ENCODE peak calls at places on chromosomes 12 and 14, in seven cellular contexts. One of them, this sample, is unnamed.

GRCh38 chr12:98399532-98399931 is 115.9 kb upstream of the TMPO start:
- DNase-seq in fibroblast of the aortic adventitia: peak
- DNase-seq in AG04450: peak
- DNase-seq in fibroblast of lung: peak
- DNase-seq in aorta: no peak
- DNase-seq in IMR-90: peak
- DNase-seq in heart left ventricle: no peak
- DNase-seq in this sample: peak

GRCh38 chr14:98903371-98903770 is 368.6 kb downstream of the BCL11B start:
- DNase-seq in fibroblast of the aortic adventitia: no peak
- DNase-seq in AG04450: no peak
- DNase-seq in fibroblast of lung: no peak
- DNase-seq in aorta: no peak
- DNase-seq in IMR-90: no peak
- DNase-seq in heart left ventricle: no peak
- DNase-seq in this sample: no peak

GRCh38 chr14:69260246-69260978 is 454 bp downstream of the GALNT16 start:
- DNase-seq in fibroblast of the aortic adventitia: no peak
- DNase-seq in AG04450: no peak
- DNase-seq in fibroblast of lung: peak
- DNase-seq in aorta: no peak
- DNase-seq in IMR-90: peak
- DNase-seq in heart left ventricle: no peak
- DNase-seq in this sample: no peak

GRCh38 chr14:59275668-59276067 is 87.2 kb downstream of the DAAM1 start:
- DNase-seq in fibroblast of the aortic adventitia: peak
- DNase-seq in AG04450: peak
- DNase-seq in fibroblast of lung: peak
- DNase-seq in aorta: no peak
- DNase-seq in IMR-90: peak
- DNase-seq in heart left ventricle: no peak
- DNase-seq in this sample: peak

GRCh38 chr14:61566537-61567225 is 128.6 kb upstream of the HIF1A start:
- DNase-seq in fibroblast of the aortic adventitia: peak
- DNase-seq in AG04450: no peak
- DNase-seq in fibroblast of lung: peak
- DNase-seq in aorta: no peak
- DNase-seq in IMR-90: peak
- DNase-seq in heart left ventricle: no peak
- DNase-seq in this sample: no peak

GRCh38 chr12:5305425-5305824 is 126.5 kb upstream of the NTF3 start:
- DNase-seq in fibroblast of the aortic adventitia: no peak
- DNase-seq in AG04450: no peak
- DNase-seq in fibroblast of lung: no peak
- DNase-seq in aorta: peak
- DNase-seq in IMR-90: no peak
- DNase-seq in heart left ventricle: no peak
- DNase-seq in this sample: no peak

GRCh38 chr12:49098035-49098451 is 3.4 kb upstream of the DHH start:
- DNase-seq in fibroblast of the aortic adventitia: peak
- DNase-seq in AG04450: no peak
- DNase-seq in fibroblast of lung: peak
- DNase-seq in aorta: peak
- DNase-seq in IMR-90: peak
- DNase-seq in heart left ventricle: peak
- DNase-seq in this sample: no peak

GRCh38 chr12:78494911-78495310 is 369.7 kb upstream of the SYT1 start:
- DNase-seq in fibroblast of the aortic adventitia: peak
- DNase-seq in AG04450: no peak
- DNase-seq in fibroblast of lung: peak
- DNase-seq in aorta: no peak
- DNase-seq in IMR-90: peak
- DNase-seq in heart left ventricle: no peak
- DNase-seq in this sample: no peak

GRCh38 chr14:68951051-68951797 is 27.9 kb downstream of the ACTN1 start:
- DNase-seq in fibroblast of the aortic adventitia: peak
- DNase-seq in AG04450: peak
- DNase-seq in fibroblast of lung: peak
- DNase-seq in aorta: peak
- DNase-seq in IMR-90: peak
- DNase-seq in heart left ventricle: peak
- DNase-seq in this sample: peak

GRCh38 chr14:74501135-74501614 is 7.6 kb downstream of the ISCA2 start:
- DNase-seq in fibroblast of the aortic adventitia: peak
- DNase-seq in AG04450: peak
- DNase-seq in fibroblast of lung: peak
- DNase-seq in aorta: peak
- DNase-seq in IMR-90: peak
- DNase-seq in heart left ventricle: peak
- DNase-seq in this sample: peak

GRCh38 chr14:67908061-67908767 is 88.6 kb downstream of the RAD51B start:
- DNase-seq in fibroblast of the aortic adventitia: peak
- DNase-seq in AG04450: no peak
- DNase-seq in fibroblast of lung: peak
- DNase-seq in aorta: no peak
- DNase-seq in IMR-90: peak
- DNase-seq in heart left ventricle: no peak
- DNase-seq in this sample: peak

GRCh38 chr12:8948711-8949524 is 527 bp downstream of the M6PR start:
- DNase-seq in fibroblast of the aortic adventitia: peak
- DNase-seq in AG04450: no peak
- DNase-seq in fibroblast of lung: peak
- DNase-seq in aorta: no peak
- DNase-seq in IMR-90: peak
- DNase-seq in heart left ventricle: no peak
- DNase-seq in this sample: no peak

GRCh38 chr12:106070147-106070546 is 68.6 kb downstream of the NUAK1 start:
- DNase-seq in fibroblast of the aortic adventitia: no peak
- DNase-seq in AG04450: no peak
- DNase-seq in fibroblast of lung: no peak
- DNase-seq in aorta: no peak
- DNase-seq in IMR-90: no peak
- DNase-seq in heart left ventricle: no peak
- DNase-seq in this sample: no peak

GRCh38 chr12:49537709-49538601 is 875 bp upstream of the KCNH3 start:
- DNase-seq in fibroblast of the aortic adventitia: no peak
- DNase-seq in AG04450: no peak
- DNase-seq in fibroblast of lung: no peak
- DNase-seq in aorta: no peak
- DNase-seq in IMR-90: no peak
- DNase-seq in heart left ventricle: no peak
- DNase-seq in this sample: no peak

GRCh38 chr14:19906665-19907064 is 13.7 kb upstream of the OR4K5 start:
- DNase-seq in fibroblast of the aortic adventitia: no peak
- DNase-seq in AG04450: no peak
- DNase-seq in fibroblast of lung: no peak
- DNase-seq in aorta: no peak
- DNase-seq in IMR-90: no peak
- DNase-seq in heart left ventricle: no peak
- DNase-seq in this sample: no peak

GRCh38 chr14:69263364-69263763 is 3.4 kb downstream of the GALNT16 start:
- DNase-seq in fibroblast of the aortic adventitia: peak
- DNase-seq in AG04450: peak
- DNase-seq in fibroblast of lung: peak
- DNase-seq in aorta: peak
- DNase-seq in IMR-90: peak
- DNase-seq in heart left ventricle: peak
- DNase-seq in this sample: peak

GRCh38 chr12:102811125-102811737 is 105.8 kb downstream of the PAH start:
- DNase-seq in fibroblast of the aortic adventitia: no peak
- DNase-seq in AG04450: no peak
- DNase-seq in fibroblast of lung: no peak
- DNase-seq in aorta: no peak
- DNase-seq in IMR-90: no peak
- DNase-seq in heart left ventricle: no peak
- DNase-seq in this sample: no peak

GRCh38 chr14:68976160-68977067 is 2.7 kb downstream of the ACTN1 start:
- DNase-seq in fibroblast of the aortic adventitia: peak
- DNase-seq in AG04450: no peak
- DNase-seq in fibroblast of lung: peak
- DNase-seq in aorta: peak
- DNase-seq in IMR-90: peak
- DNase-seq in heart left ventricle: peak
- DNase-seq in this sample: no peak

GRCh38 chr12:953776-954175 is 4.3 kb upstream of the RAD52 start:
- DNase-seq in fibroblast of the aortic adventitia: peak
- DNase-seq in AG04450: no peak
- DNase-seq in fibroblast of lung: peak
- DNase-seq in aorta: no peak
- DNase-seq in IMR-90: peak
- DNase-seq in heart left ventricle: no peak
- DNase-seq in this sample: no peak

GRCh38 chr14:68580676-68581075 is 212.2 kb downstream of the ZFP36L1 start:
- DNase-seq in fibroblast of the aortic adventitia: no peak
- DNase-seq in AG04450: no peak
- DNase-seq in fibroblast of lung: no peak
- DNase-seq in aorta: no peak
- DNase-seq in IMR-90: no peak
- DNase-seq in heart left ventricle: no peak
- DNase-seq in this sample: no peak

GRCh38 chr12:69101505-69101904 is 137.9 kb upstream of the CPSF6 start:
- DNase-seq in fibroblast of the aortic adventitia: peak
- DNase-seq in AG04450: no peak
- DNase-seq in fibroblast of lung: peak
- DNase-seq in aorta: no peak
- DNase-seq in IMR-90: no peak
- DNase-seq in heart left ventricle: no peak
- DNase-seq in this sample: no peak
- H3K4me3 ChIP-seq in fibroblast of the aortic adventitia: no peak
- H3K4me3 ChIP-seq in AG04450: no peak
- H3K4me3 ChIP-seq in fibroblast of lung: no peak
- H3K4me3 ChIP-seq in aorta: no peak
- H3K4me3 ChIP-seq in IMR-90: no peak
- H3K4me3 ChIP-seq in heart left ventricle: no peak
- H3K4me3 ChIP-seq in this sample: no peak

GRCh38 chr12:47900480-47901129 is 4.2 kb downstream of the VDR start:
- DNase-seq in fibroblast of the aortic adventitia: no peak
- DNase-seq in AG04450: no peak
- DNase-seq in fibroblast of lung: peak
- DNase-seq in aorta: no peak
- DNase-seq in IMR-90: no peak
- DNase-seq in heart left ventricle: no peak
- DNase-seq in this sample: no peak

GRCh38 chr12:47903927-47904646 is 707 bp downstream of the VDR start:
- DNase-seq in fibroblast of the aortic adventitia: peak
- DNase-seq in AG04450: peak
- DNase-seq in fibroblast of lung: peak
- DNase-seq in aorta: peak
- DNase-seq in IMR-90: peak
- DNase-seq in heart left ventricle: no peak
- DNase-seq in this sample: peak

GRCh38 chr12:47901285-47902093 is 3.3 kb downstream of the VDR start:
- DNase-seq in fibroblast of the aortic adventitia: no peak
- DNase-seq in AG04450: no peak
- DNase-seq in fibroblast of lung: no peak
- DNase-seq in aorta: no peak
- DNase-seq in IMR-90: no peak
- DNase-seq in heart left ventricle: no peak
- DNase-seq in this sample: no peak

GRCh38 chr12:47903151-47903611 is 1.6 kb downstream of the VDR start:
- DNase-seq in fibroblast of the aortic adventitia: peak
- DNase-seq in AG04450: peak
- DNase-seq in fibroblast of lung: peak
- DNase-seq in aorta: peak
- DNase-seq in IMR-90: peak
- DNase-seq in heart left ventricle: no peak
- DNase-seq in this sample: peak

DNA sequence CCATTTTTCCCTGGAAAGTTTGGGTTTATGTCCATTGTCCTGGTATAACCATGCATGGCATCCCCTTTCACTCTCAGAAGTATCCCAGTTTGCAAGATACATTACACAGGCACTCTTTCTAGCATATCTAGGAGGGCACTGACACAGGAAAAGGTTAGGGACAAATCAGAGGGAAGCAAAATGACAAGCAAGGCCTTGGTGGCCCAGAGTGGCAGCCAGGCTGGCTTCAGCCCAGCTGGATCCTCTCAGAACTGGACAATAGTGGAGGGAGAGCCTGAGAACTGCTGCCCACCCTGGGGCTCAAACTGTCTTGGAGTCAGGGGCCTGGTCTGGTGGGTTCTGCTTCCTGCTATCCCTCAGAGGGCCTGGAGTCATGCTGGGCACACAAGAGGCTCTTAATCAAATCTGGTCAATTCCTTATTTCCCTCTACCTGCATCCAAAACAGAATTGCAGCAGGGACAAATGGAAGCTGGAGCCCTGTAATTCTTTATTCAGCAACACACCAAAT is 2.6 kb downstream of the VDR start:
- DNase-seq in fibroblast of the aortic adventitia: no peak
- DNase-seq in AG04450: no peak
- DNase-seq in fibroblast of lung: no peak
- DNase-seq in aorta: no peak
- DNase-seq in IMR-90: no peak
- DNase-seq in heart left ventricle: no peak
- DNase-seq in this sample: no peak
- H3K4me3 ChIP-seq in fibroblast of the aortic adventitia: peak
- H3K4me3 ChIP-seq in AG04450: no peak
- H3K4me3 ChIP-seq in fibroblast of lung: no peak
- H3K4me3 ChIP-seq in aorta: no peak
- H3K4me3 ChIP-seq in IMR-90: no peak
- H3K4me3 ChIP-seq in heart left ventricle: peak
- H3K4me3 ChIP-seq in this sample: peak

GRCh38 chr12:12901158-12901791 is 9.9 kb downstream of the GPRC5A start:
- DNase-seq in fibroblast of the aortic adventitia: peak
- DNase-seq in AG04450: no peak
- DNase-seq in fibroblast of lung: peak
- DNase-seq in aorta: peak
- DNase-seq in IMR-90: peak
- DNase-seq in heart left ventricle: no peak
- DNase-seq in this sample: no peak
- H3K4me3 ChIP-seq in fibroblast of the aortic adventitia: peak
- H3K4me3 ChIP-seq in AG04450: peak
- H3K4me3 ChIP-seq in fibroblast of lung: no peak
- H3K4me3 ChIP-seq in aorta: peak
- H3K4me3 ChIP-seq in IMR-90: no peak
- H3K4me3 ChIP-seq in heart left ventricle: no peak
- H3K4me3 ChIP-seq in this sample: no peak

GRCh38 chr12:16384732-16385131 is 37.3 kb downstream of the MGST1 start:
- DNase-seq in fibroblast of the aortic adventitia: no peak
- DNase-seq in AG04450: no peak
- DNase-seq in fibroblast of lung: no peak
- DNase-seq in aorta: no peak
- DNase-seq in IMR-90: no peak
- DNase-seq in heart left ventricle: no peak
- DNase-seq in this sample: no peak

GRCh38 chr12:16387919-16388318 is 40.5 kb downstream of the MGST1 start:
- DNase-seq in fibroblast of the aortic adventitia: no peak
- DNase-seq in AG04450: no peak
- DNase-seq in fibroblast of lung: no peak
- DNase-seq in aorta: no peak
- DNase-seq in IMR-90: no peak
- DNase-seq in heart left ventricle: no peak
- DNase-seq in this sample: no peak

GRCh38 chr12:16385779-16386646 is 38.6 kb downstream of the MGST1 start:
- DNase-seq in fibroblast of the aortic adventitia: peak
- DNase-seq in AG04450: peak
- DNase-seq in fibroblast of lung: peak
- DNase-seq in aorta: no peak
- DNase-seq in IMR-90: peak
- DNase-seq in heart left ventricle: peak
- DNase-seq in this sample: peak

GRCh38 chr12:16393126-16393525 is 45.7 kb downstream of the MGST1 start:
- DNase-seq in fibroblast of the aortic adventitia: no peak
- DNase-seq in AG04450: no peak
- DNase-seq in fibroblast of lung: no peak
- DNase-seq in aorta: no peak
- DNase-seq in IMR-90: no peak
- DNase-seq in heart left ventricle: no peak
- DNase-seq in this sample: no peak

GRCh38 chr12:16389594-16389993 is 42.1 kb downstream of the MGST1 start:
- DNase-seq in fibroblast of the aortic adventitia: peak
- DNase-seq in AG04450: peak
- DNase-seq in fibroblast of lung: peak
- DNase-seq in aorta: no peak
- DNase-seq in IMR-90: peak
- DNase-seq in heart left ventricle: no peak
- DNase-seq in this sample: no peak
- H3K4me3 ChIP-seq in fibroblast of the aortic adventitia: no peak
- H3K4me3 ChIP-seq in AG04450: no peak
- H3K4me3 ChIP-seq in fibroblast of lung: no peak
- H3K4me3 ChIP-seq in aorta: no peak
- H3K4me3 ChIP-seq in IMR-90: no peak
- H3K4me3 ChIP-seq in heart left ventricle: no peak
- H3K4me3 ChIP-seq in this sample: no peak